ENCODE peak calls at places on chromosomes 3 and 15, in ten cellular contexts. Z is transverse colon, H is coronary artery, O is GM18507, G is nucleus accumbens, I is heart right ventricle, A is pulmonary artery endothelial cell, P is GM13976, W is NCI-H1694 treated with DMSO at 0.1 percent for 48 hours, D is mucosa of descending colon. S is an unnamed sample.

GRCh38 chr3:52144034-52144795 is 10.0 kb downstream of the POC1A start:
- DNase-seq in Z (peak; percentile 87), H (no peak), O (peak; percentile 87), G (peak; percentile 79), I (peak; percentile 88), A (peak; percentile 50), P (peak; percentile 90), W (peak; percentile 14), D (peak; percentile 83), S (peak; percentile 87)

GRCh38 chr3:42743204-42743995 is 29.7 kb downstream of the CCDC13 start:
- DNase-seq in Z (no peak), H (no peak), O (no peak), G (no peak), I (no peak), A (no peak), P (no peak), W (no peak), D (no peak), S (no peak)

GRCh38 chr3:53242155-53242554 is 13.7 kb downstream of the TKT start:
- DNase-seq in Z (no peak), H (no peak), O (no peak), G (no peak), I (peak; percentile 41), A (no peak), P (no peak), W (no peak), D (no peak), S (no peak)

GRCh38 chr3:97108136-97108535 is 293.7 kb downstream of the EPHA6 start:
- DNase-seq in Z (no peak), H (no peak), O (no peak), G (no peak), I (no peak), A (no peak), P (no peak), W (no peak), D (no peak), S (no peak)

GRCh38 chr3:123818324-123818920 is 65.7 kb downstream of the MYLK start:
- DNase-seq in Z (no peak), H (no peak), O (no peak), G (no peak), I (no peak), A (no peak), P (no peak), W (no peak), D (no peak), S (no peak)

GRCh38 chr15:35305906-35306305 is 220.8 kb upstream of the NANOGP8 start:
- DNase-seq in Z (no peak), H (no peak), O (no peak), G (no peak), I (no peak), A (peak; percentile 86), P (no peak), W (no peak), D (no peak), S (no peak)

GRCh38 chr15:42392309-42393024 is 33.2 kb downstream of the CAPN3 start:
- DNase-seq in Z (peak; percentile 84), H (no peak), O (no peak), G (no peak), I (no peak), A (no peak), P (no peak), W (no peak), D (peak; percentile 85), S (no peak)

GRCh38 chr3:47035645-47036044 is 56.2 kb downstream of the NBEAL2 start:
- DNase-seq in Z (no peak), H (no peak), O (no peak), G (no peak), I (no peak), A (no peak), P (no peak), W (no peak), D (no peak), S (no peak)

GRCh38 chr15:71295242-71296031 is 180.2 kb downstream of the THSD4 start:
- DNase-seq in Z (no peak), H (no peak), O (no peak), G (no peak), I (no peak), A (peak; percentile 100), P (no peak), W (no peak), D (no peak), S (no peak)

GRCh38 chr3:24503499-24504176 is 9.0 kb upstream of the THRB start:
- DNase-seq in Z (no peak), H (no peak), O (no peak), G (no peak), I (no peak), A (no peak), P (no peak), W (no peak), D (no peak), S (peak; percentile 35)

GRCh38 chr3:48633743-48634142 is 1.5 kb downstream of the SLC26A6 start:
- DNase-seq in Z (no peak), H (no peak), O (no peak), G (no peak), I (no peak), A (no peak), P (no peak), W (no peak), D (no peak), S (no peak)

GRCh38 chr15:51185213-51185619 is 90.5 kb upstream of the TNFAIP8L3 start:
- DNase-seq in Z (no peak), H (no peak), O (no peak), G (no peak), I (no peak), A (no peak), P (no peak), W (no peak), D (no peak), S (no peak)

GRCh38 chr15:58666957-58667356 is 82.5 kb downstream of the ADAM10 start:
- DNase-seq in Z (no peak), H (no peak), O (no peak), G (no peak), I (no peak), A (no peak), P (no peak), W (no peak), D (no peak), S (no peak)

GRCh38 chr3:22951910-22952309 is 251.2 kb upstream of the UBE2E2 start:
- DNase-seq in Z (no peak), H (no peak), O (no peak), G (no peak), I (peak; percentile 21), A (no peak), P (no peak), W (no peak), D (no peak), S (no peak)

GRCh38 chr3:46258525-46258924 is 16.3 kb downstream of the CCR3 start:
- DNase-seq in Z (no peak), H (no peak), O (no peak), G (no peak), I (no peak), A (no peak), P (no peak), W (no peak), D (no peak), S (no peak)

GRCh38 chr3:157530637-157531300 is 27.6 kb upstream of the VEPH1 start:
- DNase-seq in Z (no peak), H (no peak), O (no peak), G (no peak), I (no peak), A (no peak), P (no peak), W (no peak), D (no peak), S (no peak)

GRCh38 chr3:171358891-171359218 is 101.3 kb downstream of the TNIK start:
- DNase-seq in Z (no peak), H (no peak), O (no peak), G (no peak), I (no peak), A (no peak), P (no peak), W (no peak), D (no peak), S (no peak)

GRCh38 chr15:44598892-44599291 is 61.9 kb downstream of the EIF3J start:
- DNase-seq in Z (no peak), H (no peak), O (no peak), G (no peak), I (no peak), A (peak; percentile 64), P (no peak), W (no peak), D (no peak), S (no peak)

GRCh38 chr15:70149667-70150404 is 52.1 kb upstream of the TLE3 start:
- DNase-seq in Z (no peak), H (no peak), O (no peak), G (no peak), I (no peak), A (no peak), P (no peak), W (no peak), D (no peak), S (no peak)

GRCh38 chr3:175153595-175153994 is 294.5 kb downstream of the NAALADL2 start:
- DNase-seq in Z (no peak), H (no peak), O (no peak), G (no peak), I (no peak), A (no peak), P (no peak), W (no peak), D (no peak), S (no peak)

GRCh38 chr3:170258105-170258487 is 35.9 kb downstream of the PRKCI start:
- DNase-seq in Z (no peak), H (no peak), O (no peak), G (no peak), I (no peak), A (no peak), P (no peak), W (no peak), D (no peak), S (no peak)

GRCh38 chr3:188262913-188263683 is 109.1 kb downstream of the LPP start:
- DNase-seq in Z (no peak), H (peak; percentile 84), O (no peak), G (peak; percentile 65), I (peak; percentile 62), A (peak; percentile 94), P (no peak), W (no peak), D (no peak), S (no peak)

GRCh38 chr3:56415672-56416071 is 52.6 kb downstream of the ERC2 start:
- DNase-seq in Z (no peak), H (no peak), O (no peak), G (no peak), I (no peak), A (no peak), P (no peak), W (no peak), D (no peak), S (no peak)

GRCh38 chr3:11739123-11739522 is 95.4 kb upstream of the VGLL4 start:
- DNase-seq in Z (no peak), H (no peak), O (no peak), G (no peak), I (no peak), A (no peak), P (no peak), W (no peak), D (no peak), S (no peak)

GRCh38 chr3:54917172-54917571 is 10.7 kb downstream of the LRTM1 start:
- DNase-seq in Z (no peak), H (no peak), O (no peak), G (no peak), I (no peak), A (no peak), P (no peak), W (no peak), D (no peak), S (no peak)

GRCh38 chr3:147413712-147414325 is 4.7 kb downstream of the ZIC1 start:
- DNase-seq in Z (no peak), H (no peak), O (no peak), G (no peak), I (no peak), A (no peak), P (no peak), W (no peak), D (no peak), S (peak; percentile 11)

GRCh38 chr3:112378989-112379692 is 46.2 kb downstream of the CD200 start:
- DNase-seq in Z (no peak), H (no peak), O (no peak), G (no peak), I (no peak), A (no peak), P (no peak), W (no peak), D (no peak), S (no peak)

GRCh38 chr3:159787191-159787590 is 201.4 kb upstream of the IL12A start:
- DNase-seq in Z (peak; percentile 64), H (no peak), O (no peak), G (no peak), I (no peak), A (peak; percentile 55), P (no peak), W (no peak), D (peak; percentile 36), S (no peak)

S was measured in GM20000.